ENCODE peak calls at places on chromosomes 3 and 15, in eight cellular contexts. K, X, A, E, T, F, H and I are unnamed samples.

GRCh38 chr3:121757812-121758545 is 8.4 kb upstream of the GOLGB1 start:
- DNase-seq in K (no peak), X (no peak), A (no peak), E (no peak), T (no peak), F (no peak), H (no peak), I (no peak)

GRCh38 chr15:63501256-63502089 is 2.9 kb upstream of the USP3 start:
- DNase-seq in K (no peak), X (peak; percentile 97), A (peak; percentile 81), E (peak; percentile 31), T (peak; percentile 74), F (peak; percentile 93), H (peak; percentile 56), I (no peak)

GRCh38 chr15:69303337-69304175 is 4.8 kb downstream of the PAQR5 start:
- DNase-seq in K (no peak), X (peak; percentile 37), A (no peak), E (peak; percentile 5), T (no peak), F (peak; percentile 7), H (no peak), I (no peak)

GRCh38 chr3:136545664-136546266 is 206.4 kb downstream of the STAG1 start:
- DNase-seq in K (no peak), X (peak; percentile 50), A (peak; percentile 14), E (no peak), T (no peak), F (no peak), H (no peak), I (no peak)

GRCh38 chr3:174767853-174768382 is 91.2 kb upstream of the NAALADL2 start:
- DNase-seq in K (no peak), X (peak; percentile 15), A (peak; percentile 64), E (no peak), T (no peak), F (peak; percentile 86), H (no peak), I (no peak)

GRCh38 chr3:44685128-44685800 is 27.2 kb upstream of the ZNF502 start:
- DNase-seq in K (peak; percentile 79), X (peak; percentile 95), A (peak; percentile 63), E (peak; percentile 92), T (peak; percentile 80), F (peak; percentile 91), H (peak; percentile 59), I (peak; percentile 56)

GRCh38 chr3:176219970-176220369 is 977.3 kb downstream of the TBL1XR1 start:
- DNase-seq in K (no peak), X (no peak), A (no peak), E (no peak), T (no peak), F (no peak), H (no peak), I (no peak)

GRCh38 chr15:73142802-73143762 is 90.8 kb downstream of the NEO1 start:
- DNase-seq in K (peak; percentile 42), X (no peak), A (no peak), E (no peak), T (no peak), F (no peak), H (no peak), I (no peak)

GRCh38 chr15:62365795-62366442 is 200.8 kb upstream of the C2CD4B start:
- DNase-seq in K (no peak), X (no peak), A (peak; percentile 58), E (no peak), T (peak; percentile 45), F (no peak), H (no peak), I (no peak)

GRCh38 chr15:40554164-40554530 is 10.7 kb downstream of the CCDC32 start:
- DNase-seq in K (no peak), X (no peak), A (no peak), E (no peak), T (no peak), F (no peak), H (no peak), I (no peak)

GRCh38 chr3:25460751-25461150 is 32.7 kb downstream of the RARB start:
- DNase-seq in K (peak; percentile 44), X (no peak), A (no peak), E (no peak), T (no peak), F (no peak), H (no peak), I (no peak)

GRCh38 chr3:100927775-100928174 is 65.4 kb downstream of the ABI3BP start:
- DNase-seq in K (no peak), X (peak; percentile 31), A (peak; percentile 75), E (no peak), T (no peak), F (no peak), H (no peak), I (no peak)

GRCh38 chr15:80185152-80185551 is 32.4 kb downstream of the FAH start:
- DNase-seq in K (no peak), X (no peak), A (no peak), E (no peak), T (no peak), F (no peak), H (no peak), I (no peak)

GRCh38 chr15:65096481-65097385 is 18.3 kb downstream of the UBAP1L start:
- DNase-seq in K (no peak), X (no peak), A (no peak), E (no peak), T (no peak), F (no peak), H (no peak), I (no peak)

GRCh38 chr3:115937054-115937453 is 313.7 kb downstream of the GAP43 start:
- DNase-seq in K (no peak), X (peak; percentile 35), A (peak; percentile 10), E (no peak), T (no peak), F (no peak), H (no peak), I (no peak)
- TF ChIP-seq CTCF in K (no peak), X (peak; percentile 44), A (peak; percentile 16), E (peak; percentile 69), T (no peak), F (peak; percentile 38), H (peak; percentile 38), I (no peak)

GRCh38 chr3:89503891-89504391 is 396.5 kb downstream of the EPHA3 start:
- DNase-seq in K (no peak), X (no peak), A (no peak), E (no peak), T (no peak), F (no peak), H (no peak), I (no peak)
- TF ChIP-seq CTCF in K (no peak), X (no peak), A (no peak), E (no peak), T (no peak), F (no peak), H (no peak), I (no peak)

GRCh38 chr3:142129516-142130171 is 19.7 kb downstream of the TFDP2 start:
- DNase-seq in K (no peak), X (no peak), A (no peak), E (no peak), T (no peak), F (no peak), H (no peak), I (no peak)
- TF ChIP-seq CTCF in K (no peak), X (no peak), A (peak; percentile 4), E (no peak), T (no peak), F (peak; percentile 18), H (peak; percentile 14), I (no peak)

GRCh38 chr3:13653631-13654279 is 104.8 kb downstream of the FBLN2 start:
- DNase-seq in K (no peak), X (no peak), A (no peak), E (no peak), T (no peak), F (no peak), H (no peak), I (no peak)

GRCh38 chr3:13657660-13658435 is 108.9 kb downstream of the FBLN2 start:
- DNase-seq in K (peak; percentile 85), X (peak; percentile 77), A (peak; percentile 30), E (peak; percentile 50), T (peak; percentile 58), F (no peak), H (peak; percentile 78), I (peak; percentile 46)

GRCh38 chr3:13656584-13657301 is 107.8 kb downstream of the FBLN2 start:
- DNase-seq in K (no peak), X (no peak), A (no peak), E (no peak), T (no peak), F (no peak), H (no peak), I (no peak)

GRCh38 chr3:13654330-13655073 is 105.6 kb downstream of the FBLN2 start:
- DNase-seq in K (no peak), X (no peak), A (no peak), E (no peak), T (no peak), F (no peak), H (no peak), I (no peak)

GRCh38 chr3:13655074-13655913 is 106.4 kb downstream of the FBLN2 start:
- DNase-seq in K (peak; percentile 72), X (peak; percentile 46), A (no peak), E (no peak), T (peak; percentile 38), F (peak; percentile 41), H (peak; percentile 92), I (no peak)
- TF ChIP-seq CTCF in K (peak; percentile 66), X (no peak), A (peak; percentile 45), E (peak; percentile 36), T (peak; percentile 62), F (peak; percentile 11), H (peak; percentile 43), I (no peak)

GRCh38 chr3:8996681-8997121 is 33.4 kb upstream of the RAD18 start:
- DNase-seq in K (no peak), X (peak; percentile 78), A (no peak), E (no peak), T (peak; percentile 33), F (peak; percentile 32), H (peak; percentile 34), I (no peak)
- TF ChIP-seq CTCF in K (no peak), X (peak; percentile 45), A (no peak), E (no peak), T (no peak), F (peak; percentile 52), H (peak; percentile 17), I (no peak)

GRCh38 chr3:156005698-156006097 is 114.7 kb upstream of the KCNAB1 start:
- DNase-seq in K (no peak), X (no peak), A (no peak), E (no peak), T (no peak), F (no peak), H (no peak), I (no peak)

GRCh38 chr3:156014456-156014855 is 105.9 kb upstream of the KCNAB1 start:
- DNase-seq in K (no peak), X (no peak), A (no peak), E (no peak), T (no peak), F (no peak), H (no peak), I (no peak)

GRCh38 chr3:156010829-156011228 is 109.5 kb upstream of the KCNAB1 start:
- DNase-seq in K (no peak), X (peak; percentile 17), A (peak; percentile 39), E (no peak), T (peak; percentile 14), F (no peak), H (peak; percentile 27), I (no peak)
- TF ChIP-seq CTCF in K (no peak), X (no peak), A (peak; percentile 58), E (peak; percentile 49), T (no peak), F (no peak), H (peak; percentile 48), I (no peak)